ENCODE peak calls at places on chromosomes 4 and X, in eight cellular contexts. S, H, Q, F, C, L, I and A are unnamed samples.

GRCh38 chr4:119477412-119478053 is 151.1 kb downstream of the PDE5A start:
- DNase-seq in S (no peak), H (no peak), Q (no peak), F (no peak), C (no peak), L (no peak), I (no peak), A (no peak)

GRCh38 chr4:184845367-184846011 is 19.7 kb upstream of the ACSL1 start:
- DNase-seq in S (peak; percentile 68), H (no peak), Q (peak; percentile 44), F (no peak), C (no peak), L (no peak), I (no peak), A (no peak)

GRCh38 chr4:186201535-186202230 is 10.3 kb downstream of the CYP4V2 start:
- DNase-seq in S (no peak), H (peak; percentile 65), Q (peak; percentile 42), F (no peak), C (peak; percentile 42), L (peak; percentile 39), I (no peak), A (no peak)

GRCh38 chr4:100848865-100849264 is 331.0 kb upstream of the EMCN start:
- DNase-seq in S (no peak), H (no peak), Q (no peak), F (no peak), C (no peak), L (no peak), I (no peak), A (no peak)

GRCh38 chr4:10015140-10015753 is 6.0 kb downstream of the SLC2A9 start:
- DNase-seq in S (no peak), H (peak; percentile 85), Q (peak; percentile 72), F (peak; percentile 46), C (no peak), L (no peak), I (no peak), A (no peak)

GRCh38 chrX:54076903-54077302 is 32.6 kb upstream of the PHF8 start:
- DNase-seq in S (peak; percentile 15), H (no peak), Q (peak; percentile 45), F (no peak), C (no peak), L (peak; percentile 0), I (no peak), A (no peak)

GRCh38 chrX:19388064-19388679 is 44.4 kb downstream of the PDHA1 start:
- DNase-seq in S (no peak), H (no peak), Q (no peak), F (no peak), C (no peak), L (no peak), I (no peak), A (no peak)

GRCh38 chr4:126451237-126451885 is 1136.6 kb downstream of the FAT4 start:
- DNase-seq in S (peak; percentile 20), H (no peak), Q (no peak), F (no peak), C (no peak), L (no peak), I (no peak), A (no peak)

GRCh38 chr4:18684932-18685331 is 663.4 kb upstream of the LCORL start:
- DNase-seq in S (no peak), H (no peak), Q (no peak), F (no peak), C (no peak), L (no peak), I (no peak), A (no peak)

GRCh38 chr4:97924341-97924958 is 218.8 kb downstream of the STPG2 start:
- DNase-seq in S (no peak), H (no peak), Q (no peak), F (no peak), C (no peak), L (no peak), I (no peak), A (no peak)

GRCh38 chr4:158111241-158111640 is 61.6 kb downstream of the GASK1B start:
- DNase-seq in S (no peak), H (no peak), Q (no peak), F (no peak), C (no peak), L (no peak), I (no peak), A (no peak)

GRCh38 chr4:74583066-74583700 is 138.2 kb downstream of the AREG start:
- DNase-seq in S (no peak), H (no peak), Q (no peak), F (no peak), C (no peak), L (no peak), I (no peak), A (no peak)

GRCh38 chrX:71492086-71493065 is 40.5 kb upstream of the OGT start:
- DNase-seq in S (no peak), H (peak; percentile 58), Q (peak; percentile 52), F (no peak), C (peak; percentile 16), L (no peak), I (peak; percentile 70), A (peak; percentile 74)

GRCh38 chr4:183838987-183839712 is 66.0 kb upstream of the STOX2 start:
- DNase-seq in S (no peak), H (no peak), Q (peak; percentile 47), F (no peak), C (no peak), L (no peak), I (no peak), A (no peak)

GRCh38 chr4:76758996-76759395 is 138.9 kb downstream of the SOWAHB start:
- DNase-seq in S (no peak), H (no peak), Q (no peak), F (no peak), C (no peak), L (no peak), I (no peak), A (no peak)

GRCh38 chrX:40299502-40300118 is 201.9 kb upstream of the BCOR start:
- DNase-seq in S (no peak), H (no peak), Q (no peak), F (no peak), C (no peak), L (no peak), I (no peak), A (no peak)

GRCh38 chr4:185726931-185727330 is 85.1 kb downstream of the SORBS2 start:
- DNase-seq in S (no peak), H (peak; percentile 90), Q (no peak), F (no peak), C (no peak), L (no peak), I (no peak), A (no peak)

GRCh38 chrX:7771788-7772438 is 71.1 kb upstream of the VCX start:
- DNase-seq in S (no peak), H (no peak), Q (no peak), F (no peak), C (no peak), L (no peak), I (no peak), A (no peak)

GRCh38 chr4:77917075-77917474 is 54.4 kb downstream of the MRPL1 start:
- DNase-seq in S (no peak), H (no peak), Q (no peak), F (no peak), C (no peak), L (no peak), I (no peak), A (no peak)

GRCh38 chr4:68984947-68985346 is 33.3 kb upstream of the UGT2A3 start:
- DNase-seq in S (no peak), H (no peak), Q (no peak), F (no peak), C (no peak), L (no peak), I (no peak), A (no peak)

GRCh38 chr4:14716622-14717021 is 285.7 kb upstream of the CPEB2 start:
- DNase-seq in S (no peak), H (no peak), Q (no peak), F (no peak), C (no peak), L (no peak), I (no peak), A (no peak)
- H3K4me3 ChIP-seq in S (no peak overlapping the region), H (no peak overlapping the region), Q (no peak overlapping the region), F (no peak overlapping the region), C (no peak overlapping the region), L (no peak overlapping the region), I (no peak overlapping the region), A (no peak overlapping the region)

DNA sequence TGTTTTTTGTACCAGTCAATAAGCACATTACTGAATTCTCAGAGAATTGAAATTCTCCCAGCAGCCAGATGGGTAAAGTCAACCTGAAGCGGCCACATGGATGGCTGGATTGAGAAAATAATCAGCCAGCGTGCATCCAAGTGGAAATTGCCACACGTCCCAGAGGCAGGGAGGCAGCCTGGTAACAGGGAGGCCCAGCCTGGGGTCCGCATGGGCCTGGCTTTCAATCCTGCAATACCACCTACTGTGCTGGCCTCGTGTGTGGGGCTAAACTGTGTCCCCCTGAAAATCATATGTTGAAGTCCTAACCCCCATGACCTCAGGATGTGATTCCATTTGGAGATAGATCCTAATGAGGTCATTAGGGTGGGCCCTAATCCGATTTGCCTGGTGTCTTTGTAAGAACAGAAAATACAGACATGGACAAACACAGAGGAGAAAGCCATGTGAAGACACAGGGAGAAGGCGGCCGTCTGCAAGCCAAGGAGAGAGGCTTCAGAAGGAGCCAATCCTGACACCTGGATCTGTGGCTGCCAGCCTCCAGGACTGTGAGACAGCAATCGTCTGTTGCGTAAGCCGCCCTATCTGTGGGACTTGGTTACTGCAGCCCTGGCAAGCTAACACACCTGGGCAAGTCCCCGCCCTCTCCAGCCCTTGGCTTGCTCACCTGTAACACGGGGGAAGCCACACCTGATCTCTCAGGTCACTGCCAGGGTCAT is 90.3 kb downstream of the JAKMIP1 start:
- DNase-seq in S (no peak), H (peak; percentile 39), Q (no peak), F (peak; percentile 62), C (no peak), L (no peak), I (no peak), A (peak; percentile 29)
- TF ChIP-seq CTCF in S (peak; percentile 14), H (no peak), Q (no peak), F (no peak), C (no peak), L (peak; percentile 55), I (peak; percentile 26), A (no peak)

DNA sequence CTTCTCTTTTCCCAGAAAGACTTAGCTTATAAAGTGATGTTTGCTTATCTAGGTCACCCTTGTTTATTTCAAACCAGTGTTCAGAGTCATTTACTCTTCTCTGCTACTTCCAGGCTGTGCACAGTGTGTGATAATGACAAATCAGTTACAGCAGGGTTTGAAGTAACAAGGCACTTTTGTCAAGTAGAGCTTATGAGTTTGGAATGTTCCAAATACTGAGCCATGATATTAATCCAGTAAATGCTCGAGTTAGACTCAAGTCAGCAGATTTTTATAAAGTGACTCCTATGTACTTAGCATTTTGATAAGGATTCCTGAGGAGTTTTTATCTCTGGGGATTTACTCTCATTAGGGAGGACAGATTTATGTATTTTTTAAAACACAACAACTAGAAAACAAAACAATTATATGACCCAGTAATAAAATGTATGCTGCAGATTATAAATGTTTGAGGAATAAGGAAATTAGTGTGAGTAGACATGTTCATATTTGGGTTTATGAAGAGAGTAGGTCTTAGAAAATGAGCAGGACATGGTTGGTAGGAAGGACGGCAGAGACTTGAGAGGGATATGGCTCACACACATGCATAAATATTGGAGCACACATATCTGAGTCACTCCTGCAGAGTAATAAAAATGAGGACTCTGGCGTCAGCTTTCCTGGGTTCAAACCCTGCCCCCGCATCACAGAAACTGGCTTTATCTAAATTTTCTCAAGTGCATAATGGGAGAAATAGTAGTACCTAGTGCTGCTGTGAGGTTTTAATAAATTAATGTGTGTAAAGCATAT is 271.1 kb downstream of the FBXO8 start:
- DNase-seq in S (no peak), H (no peak), Q (no peak), F (no peak), C (no peak), L (no peak), I (no peak), A (no peak)
- H3K27ac ChIP-seq in S (no peak overlapping the region), H (no peak overlapping the region), Q (no peak overlapping the region), F (no peak overlapping the region), C (no peak overlapping the region), L (no peak overlapping the region), I (no peak overlapping the region), A (no peak overlapping the region)

GRCh38 chr4:81152839-81153713 is 61.9 kb downstream of the PRKG2 start:
- DNase-seq in S (no peak), H (no peak), Q (no peak), F (no peak), C (no peak), L (no peak), I (no peak), A (no peak)
- H3K4me3 ChIP-seq in S (no peak overlapping the region), H (no peak overlapping the region), Q (peak overlapping the region; percentile 31), F (peak overlapping the region; percentile 68), C (no peak overlapping the region), L (peak overlapping the region; percentile 37), I (peak overlapping the region; percentile 35), A (no peak overlapping the region)